ENCODE peak calls at places on chromosome 9, in four cellular contexts. One of them, this sample, is unnamed.

GRCh38 chr9:34651876-34652602 is at the start of gene IL11RA:
- DNase-seq in HepG2: peak; percentile 92
- DNase-seq in GM12878: no peak
- DNase-seq in K562: peak; percentile 94
- DNase-seq in this sample: peak; percentile 74

GRCh38 chr9:76352026-76352620 is 42.1 kb downstream of the RFK start:
- DNase-seq in K562: no peak
- DNase-seq in HepG2: no peak
- DNase-seq in GM12878: no peak
- DNase-seq in this sample: no peak

GRCh38 chr9:74643303-74643933 is 146.3 kb downstream of the RORB start:
- DNase-seq in K562: no peak
- DNase-seq in HepG2: no peak
- DNase-seq in GM12878: no peak
- DNase-seq in this sample: no peak

GRCh38 chr9:98611986-98612505 is 96.7 kb downstream of the GABBR2 start:
- DNase-seq in GM12878: no peak
- DNase-seq in K562: no peak
- DNase-seq in HepG2: no peak
- DNase-seq in this sample: no peak

GRCh38 chr9:16278420-16278999 is 592.0 kb downstream of the BNC2 start:
- DNase-seq in GM12878: no peak
- DNase-seq in HepG2: no peak
- DNase-seq in K562: no peak
- DNase-seq in this sample: no peak

GRCh38 chr9:131609116-131609830 is 64.0 kb downstream of the PRRT1B start:
- DNase-seq in K562: no peak
- DNase-seq in HepG2: no peak
- DNase-seq in GM12878: no peak
- DNase-seq in this sample: no peak

GRCh38 chr9:12775963-12776774 is 1.3 kb downstream of the LURAP1L start:
- DNase-seq in HepG2: peak; percentile 88
- DNase-seq in GM12878: no peak
- DNase-seq in K562: peak; percentile 10
- DNase-seq in this sample: peak; percentile 62

GRCh38 chr9:127316586-127317383 is 52.2 kb downstream of the GARNL3 start:
- DNase-seq in GM12878: no peak
- DNase-seq in K562: no peak
- DNase-seq in HepG2: no peak
- DNase-seq in this sample: no peak

GRCh38 chr9:124188331-124189110 is 69.2 kb upstream of the NEK6 start:
- DNase-seq in HepG2: no peak
- DNase-seq in GM12878: no peak
- DNase-seq in K562: no peak
- DNase-seq in this sample: no peak

GRCh38 chr9:121682201-121682600 is 30.8 kb downstream of the DAB2IP start:
- DNase-seq in K562: no peak
- DNase-seq in GM12878: no peak
- DNase-seq in HepG2: no peak
- DNase-seq in this sample: no peak

GRCh38 chr9:17509151-17509550 is 69.7 kb upstream of the SH3GL2 start:
- DNase-seq in K562: no peak
- DNase-seq in GM12878: no peak
- DNase-seq in HepG2: no peak
- DNase-seq in this sample: no peak

GRCh38 chr9:100083448-100084144 is 15.2 kb downstream of the ERP44 start:
- DNase-seq in HepG2: no peak
- DNase-seq in GM12878: no peak
- DNase-seq in K562: no peak
- DNase-seq in this sample: no peak

GRCh38 chr9:13485068-13485596 is 205.6 kb upstream of the MPDZ start:
- DNase-seq in GM12878: no peak
- DNase-seq in HepG2: no peak
- DNase-seq in K562: no peak
- DNase-seq in this sample: no peak

GRCh38 chr9:119709431-119709830 is 340.2 kb upstream of the BRINP1 start:
- DNase-seq in GM12878: no peak
- DNase-seq in HepG2: no peak
- DNase-seq in K562: no peak
- DNase-seq in this sample: no peak

GRCh38 chr9:93280661-93281259 is 96.8 kb downstream of the WNK2 start:
- DNase-seq in K562: no peak
- DNase-seq in GM12878: no peak
- DNase-seq in HepG2: no peak
- DNase-seq in this sample: no peak

GRCh38 chr9:127463891-127464290 is 12.6 kb downstream of the LRSAM1 start:
- DNase-seq in HepG2: no peak
- DNase-seq in GM12878: no peak
- DNase-seq in K562: no peak
- DNase-seq in this sample: no peak

GRCh38 chr9:120950421-120951388 is 24.1 kb upstream of the TRAF1 start:
- DNase-seq in K562: no peak
- DNase-seq in GM12878: no peak
- DNase-seq in HepG2: no peak
- DNase-seq in this sample: no peak

GRCh38 chr9:36191290-36191645 is 547 bp downstream of the CLTA start:
- DNase-seq in HepG2: no peak
- DNase-seq in GM12878: no peak
- DNase-seq in K562: no peak
- DNase-seq in this sample: no peak

GRCh38 chr9:87548159-87548558 is 50.5 kb downstream of the DAPK1 start:
- DNase-seq in K562: no peak
- DNase-seq in GM12878: no peak
- DNase-seq in HepG2: no peak
- DNase-seq in this sample: no peak

GRCh38 chr9:87551692-87552303 is 54.1 kb downstream of the DAPK1 start:
- DNase-seq in K562: peak; percentile 46
- DNase-seq in GM12878: no peak
- DNase-seq in HepG2: no peak
- DNase-seq in this sample: no peak

GRCh38 chr9:87547665-87548064 is 50.0 kb downstream of the DAPK1 start:
- DNase-seq in HepG2: peak; percentile 12
- DNase-seq in GM12878: no peak
- DNase-seq in K562: no peak
- DNase-seq in this sample: no peak

GRCh38 chr9:87550253-87550954 is 52.7 kb downstream of the DAPK1 start:
- DNase-seq in GM12878: no peak
- DNase-seq in HepG2: no peak
- DNase-seq in K562: no peak
- DNase-seq in this sample: no peak

GRCh38 chr9:87549774-87550173 is 52.1 kb downstream of the DAPK1 start:
- DNase-seq in K562: no peak
- DNase-seq in GM12878: no peak
- DNase-seq in HepG2: no peak
- DNase-seq in this sample: no peak
- TF ChIP-seq BHLHE40 in K562: no peak
- TF ChIP-seq BHLHE40 in GM12878: no peak
- TF ChIP-seq BHLHE40 in HepG2: no peak
- TF ChIP-seq BHLHE40 in this sample: no peak

DNA sequence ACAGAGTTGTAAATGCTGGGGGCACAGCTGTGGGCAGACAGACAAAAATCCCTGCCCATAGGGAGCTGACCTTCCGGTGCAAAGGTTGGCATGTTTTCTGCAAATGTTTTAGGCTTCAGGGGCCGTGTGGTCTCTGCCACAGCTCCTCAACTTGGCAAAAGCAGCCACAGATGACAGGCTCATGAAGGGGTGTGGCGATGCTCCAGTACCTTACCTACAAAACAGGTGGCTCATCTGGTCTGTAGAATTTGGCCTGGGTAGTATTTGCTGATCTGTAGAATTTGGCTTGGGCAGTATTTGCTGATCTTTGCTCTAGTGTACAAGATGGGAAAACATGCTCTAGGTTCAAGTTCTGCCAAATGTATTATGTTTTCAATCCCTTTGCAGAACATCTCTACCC is 283.9 kb downstream of the GADD45G start:
- DNase-seq in GM12878: no peak
- DNase-seq in K562: no peak
- DNase-seq in HepG2: no peak
- DNase-seq in this sample: no peak
- TF ChIP-seq FOXK2 in GM12878: no peak
- TF ChIP-seq FOXK2 in K562: no peak
- TF ChIP-seq FOXK2 in HepG2: no peak
- TF ChIP-seq FOXK2 in this sample: no peak

DNA sequence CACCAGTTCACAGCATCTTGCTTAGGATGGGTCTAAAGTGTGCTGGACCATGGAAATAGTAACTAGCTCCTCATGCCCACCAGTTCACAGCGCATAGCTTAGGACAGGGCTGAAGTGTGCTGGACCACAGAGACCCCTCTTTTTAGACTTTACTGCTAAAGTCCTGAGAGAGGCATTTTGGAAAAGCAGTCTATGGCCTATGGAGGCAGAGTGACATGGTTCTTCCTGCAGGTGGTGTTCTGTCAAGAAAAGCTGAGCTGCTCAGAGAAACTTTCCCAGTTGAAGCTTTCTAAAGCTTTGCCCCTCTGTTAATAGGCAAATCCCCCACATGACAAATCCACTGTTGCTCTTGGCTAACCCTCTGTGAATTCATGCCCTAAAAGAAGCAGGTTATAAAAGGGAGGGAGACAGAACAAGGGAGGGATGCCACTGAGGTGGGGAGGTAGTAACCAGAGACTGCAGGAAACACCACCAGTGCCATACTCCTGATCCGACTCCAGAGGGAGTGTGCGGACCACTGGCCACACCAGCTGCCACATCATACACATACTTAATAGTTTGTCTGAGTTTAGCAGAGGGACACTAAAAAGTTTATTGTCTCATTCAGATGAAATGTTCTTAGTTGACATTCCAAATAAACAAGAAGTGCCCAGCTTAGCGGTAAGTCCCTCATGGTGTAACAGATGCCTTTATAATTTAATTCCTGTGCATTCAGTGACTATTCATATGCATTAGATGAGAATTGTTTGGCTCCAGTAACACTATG is 236.1 kb upstream of the NFIL3 start:
- DNase-seq in HepG2: no peak
- DNase-seq in GM12878: no peak
- DNase-seq in K562: peak; percentile 56
- DNase-seq in this sample: peak; percentile 71
- TF ChIP-seq SP1 in HepG2: no peak
- TF ChIP-seq SP1 in GM12878: no peak
- TF ChIP-seq SP1 in K562: no peak
- TF ChIP-seq SP1 in this sample: no peak

DNA sequence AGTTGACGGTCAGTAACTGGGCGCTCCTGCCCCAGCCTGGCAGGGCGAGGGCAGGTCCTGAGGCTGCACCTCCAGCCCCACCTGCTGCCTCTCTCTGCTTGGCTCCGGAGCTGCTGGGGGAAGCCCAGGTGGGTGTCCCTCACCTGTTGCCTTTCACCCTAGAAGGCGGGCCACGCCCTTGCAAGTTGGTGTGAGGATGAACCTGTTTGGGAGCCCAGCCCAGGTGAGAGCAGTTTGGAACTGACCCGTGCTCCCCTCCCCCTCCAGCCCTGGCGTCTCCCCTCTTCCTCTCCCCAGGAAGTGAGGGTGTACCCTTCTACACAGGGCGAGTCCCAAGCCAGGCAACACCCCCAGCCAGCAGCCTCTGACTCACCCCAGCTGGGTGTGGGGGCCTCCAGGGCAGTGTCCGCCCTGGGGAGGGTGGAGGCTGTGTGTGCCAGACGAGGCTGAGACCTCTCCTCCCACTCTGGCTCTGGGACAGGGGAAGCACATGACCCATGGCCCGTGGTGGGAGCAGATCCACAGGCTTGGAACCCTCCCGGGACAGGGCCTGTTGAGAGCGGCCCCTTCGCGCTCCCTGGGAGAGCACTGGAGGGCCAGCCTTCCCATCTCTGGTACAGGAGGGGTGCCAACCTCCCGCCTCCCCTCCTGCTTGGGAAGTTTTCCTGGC is 10.4 kb downstream of the LRRC8A start:
- DNase-seq in HepG2: no peak
- DNase-seq in K562: peak; percentile 47
- DNase-seq in GM12878: no peak
- DNase-seq in this sample: no peak
- TF ChIP-seq BHLHE40 in HepG2: no peak
- TF ChIP-seq BHLHE40 in K562: peak; percentile 38
- TF ChIP-seq BHLHE40 in GM12878: no peak
- TF ChIP-seq BHLHE40 in this sample: no peak

GRCh38 chr9:102974530-102974929 is 20.6 kb upstream of the CYLC2 start:
- DNase-seq in HepG2: no peak
- DNase-seq in GM12878: no peak
- DNase-seq in K562: no peak
- DNase-seq in this sample: no peak
- TF ChIP-seq FOXK2 in HepG2: no peak
- TF ChIP-seq FOXK2 in GM12878: no peak
- TF ChIP-seq FOXK2 in K562: no peak
- TF ChIP-seq FOXK2 in this sample: no peak